ENCODE peak calls at places on chromosomes 5 and 9, in five cellular contexts. D is neuronal stem cell, T is SK-N-SH, Y is keratinocyte, B is fibroblast of lung. E is an unnamed sample.

GRCh38 chr5:173204185-173204979 is 30.6 kb downstream of the NKX2-5 start:
- DNase-seq in D (no peak), Y (no peak), T (no peak), B (peak; percentile 12), E (no peak)

GRCh38 chr5:168947212-168947868 is 353.6 kb downstream of the SLIT3 start:
- DNase-seq in D (peak; percentile 52), Y (no peak), T (peak; percentile 78), B (peak; percentile 11), E (peak; percentile 94)

GRCh38 chr5:39266442-39266841 is 47.1 kb upstream of the FYB1 start:
- DNase-seq in Y (no peak), B (peak; percentile 2), T (no peak), D (no peak), E (no peak)

GRCh38 chr9:100428871-100429654 is 2.1 kb downstream of the MSANTD3 start:
- DNase-seq in D (no peak), T (no peak), Y (peak; percentile 95), B (peak; percentile 99), E (no peak)

GRCh38 chr5:31393126-31393525 is 138.8 kb downstream of the DROSHA start:
- DNase-seq in T (no peak), Y (no peak), B (no peak), D (no peak), E (no peak)

GRCh38 chr9:133031496-133031911 is 707 bp downstream of the GTF3C5 start:
- DNase-seq in T (no peak), Y (no peak), B (no peak), D (no peak), E (peak; percentile 62)

GRCh38 chr5:115640274-115640673 is 14.4 kb upstream of the TMED7 start:
- DNase-seq in D (no peak), T (no peak), Y (no peak), B (no peak), E (no peak)

GRCh38 chr5:127096328-127096993 is 23.2 kb upstream of the C5orf63 start:
- DNase-seq in D (no peak), Y (no peak), B (no peak), T (no peak), E (peak; percentile 56)

GRCh38 chr5:76104027-76104426 is 20.8 kb downstream of the SV2C start:
- DNase-seq in T (no peak), B (peak; percentile 3), D (peak; percentile 66), Y (no peak), E (peak; percentile 89)

GRCh38 chr5:68285857-68286611 is 70.5 kb downstream of the PIK3R1 start:
- DNase-seq in D (peak; percentile 24), T (peak; percentile 36), Y (no peak), B (peak; percentile 46), E (no peak)

GRCh38 chr5:6766558-6767191 is 53.4 kb downstream of the TENT4A start:
- DNase-seq in T (peak; percentile 89), D (no peak), Y (peak; percentile 89), B (peak; percentile 65), E (no peak)

GRCh38 chr5:172509405-172509781 is 55.1 kb upstream of the SH3PXD2B start:
- DNase-seq in Y (no peak), T (no peak), D (no peak), B (no peak), E (peak; percentile 55)

GRCh38 chr5:52786937-52787599 is 648 bp upstream of the ITGA1 start:
- DNase-seq in B (no peak), Y (no peak), D (no peak), T (no peak), E (peak; percentile 69)

GRCh38 chr9:128254855-128255759 is 20.7 kb downstream of the GOLGA2 start:
- DNase-seq in T (peak; percentile 93), B (peak; percentile 36), D (peak; percentile 67), Y (no peak), E (peak; percentile 95)

GRCh38 chr5:81425569-81425968 is 31.6 kb upstream of the ACOT12 start:
- DNase-seq in B (peak; percentile 47), Y (no peak), D (peak; percentile 31), T (peak; percentile 45), E (no peak)

GRCh38 chr5:169808118-169808581 is 171.1 kb downstream of the DOCK2 start:
- DNase-seq in Y (no peak), D (no peak), B (no peak), T (no peak), E (peak; percentile 69)

GRCh38 chr5:51226420-51226735 is 156.9 kb upstream of the ISL1 start:
- DNase-seq in B (no peak), Y (no peak), T (no peak), D (peak; percentile 24), E (peak; percentile 90)

GRCh38 chr9:109652112-109652511 is 127.9 kb upstream of the PALM2AKAP2 start:
- DNase-seq in Y (no peak), D (no peak), T (no peak), B (peak; percentile 62), E (no peak)

GRCh38 chr9:135504262-135505229 is 4.1 kb downstream of the MRPS2 start:
- DNase-seq in T (peak; percentile 83), D (peak; percentile 45), Y (no peak), B (peak; percentile 38), E (peak; percentile 89)

GRCh38 chr5:177387405-177387804 is 3.2 kb downstream of the SLC34A1 start:
- DNase-seq in B (no peak), T (no peak), D (no peak), Y (no peak), E (no peak)

DNA sequence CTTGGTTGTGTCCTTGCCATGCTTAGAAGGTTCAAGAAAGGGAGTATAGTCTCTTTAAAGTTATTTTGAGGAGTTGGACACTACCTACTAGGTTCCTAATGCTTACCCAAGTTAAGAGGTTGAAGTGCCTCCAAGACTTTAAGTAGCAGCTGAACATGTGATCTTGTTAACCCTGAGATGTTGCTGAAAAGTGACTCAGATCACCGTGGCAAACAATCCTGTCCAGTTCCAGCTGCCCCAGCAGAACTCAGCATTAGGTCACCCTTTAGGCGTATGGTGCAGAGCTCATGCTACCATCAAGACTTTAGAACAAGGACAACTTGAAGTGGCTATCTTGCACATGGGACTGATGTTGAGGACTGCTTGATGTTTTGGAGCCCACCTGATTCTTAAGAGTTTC is 22.5 kb downstream of the ZNF462 start:
- DNase-seq in B (peak; percentile 82), Y (peak; percentile 87), T (no peak), D (no peak), E (no peak)
- H3K27ac ChIP-seq in B (peak overlapping the region; percentile 57), Y (peak overlapping the region; percentile 82), T (peak overlapping the region; percentile 35), D (no peak overlapping the region), E (no peak overlapping the region)

GRCh38 chr9:89215342-89215741 is 36.7 kb upstream of the SHC3 start:
- DNase-seq in D (no peak), T (no peak), Y (no peak), B (no peak), E (no peak)
- H3K9ac ChIP-seq in D (no peak overlapping the region), T (no peak overlapping the region), Y (no peak overlapping the region), B (no peak overlapping the region), E (no peak overlapping the region)

DNA sequence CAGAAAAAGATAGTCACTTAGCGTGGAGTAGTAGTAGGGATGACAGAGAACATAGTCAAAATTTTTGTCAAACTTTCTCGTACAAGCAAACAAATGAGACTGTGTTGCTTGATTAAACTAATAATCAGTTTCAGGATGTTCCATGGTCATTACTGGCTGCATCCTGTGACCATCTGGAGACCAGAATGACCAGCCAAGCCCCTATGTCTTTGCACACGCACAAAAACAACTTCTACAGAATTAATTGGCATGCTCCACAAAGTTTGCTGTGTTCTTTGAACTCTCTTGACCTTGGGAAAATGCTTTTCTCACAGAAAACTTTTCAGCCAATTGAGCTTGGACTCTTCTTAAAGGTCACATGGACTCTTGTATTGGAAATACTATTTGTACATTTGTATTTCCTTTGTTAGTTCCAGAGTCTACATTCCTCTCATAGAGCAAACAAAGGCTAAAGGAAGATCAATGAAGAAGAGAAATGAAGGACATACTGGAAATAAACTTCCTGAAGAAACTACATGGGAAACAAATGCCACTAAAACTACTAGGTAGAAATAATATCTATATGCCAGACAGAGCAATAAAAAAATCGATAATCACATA is 147.8 kb downstream of the ARRDC3 start:
- DNase-seq in Y (no peak), D (no peak), B (no peak), T (no peak), E (no peak)
- H3K27ac ChIP-seq in Y (no peak overlapping the region), D (no peak overlapping the region), B (no peak overlapping the region), T (no peak overlapping the region), E (no peak overlapping the region)

DNA sequence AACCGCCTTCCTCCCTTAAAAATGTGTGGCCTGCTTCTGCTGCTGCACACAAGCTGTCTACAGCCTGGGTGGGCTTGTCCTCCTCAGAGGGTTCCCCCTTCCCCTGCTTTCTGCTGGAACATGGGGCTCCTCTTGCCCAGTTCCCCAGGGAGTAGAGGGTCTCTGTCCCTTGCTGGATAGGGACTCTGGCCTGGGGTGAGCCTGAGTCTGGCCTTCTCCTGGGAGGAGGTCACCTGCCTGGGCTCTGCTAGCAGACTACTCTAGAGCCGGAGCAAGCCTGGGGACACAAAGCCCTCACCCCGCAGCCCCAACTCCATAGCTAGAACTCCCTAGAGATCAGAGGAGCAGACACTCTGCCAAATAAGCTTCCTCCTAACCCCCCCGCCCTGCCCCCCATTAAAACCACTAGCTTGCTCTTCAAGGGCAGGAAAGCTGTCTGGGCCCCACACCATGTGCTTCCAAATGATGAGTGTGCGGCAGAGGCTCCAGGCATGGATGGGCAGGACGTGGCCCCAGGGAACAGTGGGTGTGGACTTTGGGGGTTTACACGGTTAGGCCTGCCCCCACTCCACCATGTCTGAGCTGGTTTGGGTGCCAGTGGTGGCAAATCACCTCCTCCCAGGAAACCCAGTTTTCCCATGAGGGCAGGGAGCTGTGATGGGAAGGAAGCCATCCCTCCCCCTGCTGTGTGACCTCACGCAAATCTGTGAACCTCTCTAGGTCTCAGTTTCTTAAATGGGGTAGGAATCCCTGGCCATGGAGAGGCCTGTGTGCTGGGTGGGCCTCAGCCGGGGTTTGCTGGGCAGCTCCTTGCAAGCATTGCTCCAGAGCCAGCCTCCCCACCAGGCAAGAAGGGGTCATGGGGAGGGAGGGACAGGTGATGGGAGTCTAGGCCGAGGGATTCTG is 10.1 kb downstream of the TCF7 start:
- DNase-seq in D (no peak), Y (no peak), T (no peak), B (peak; percentile 79), E (no peak)
- H3K9ac ChIP-seq in D (no peak overlapping the region), Y (no peak overlapping the region), T (no peak overlapping the region), B (peak overlapping the region; percentile 30), E (no peak overlapping the region)

GRCh38 chr9:129635099-129635803 is 6.7 kb downstream of the ASB6 start:
- DNase-seq in D (no peak), Y (no peak), B (no peak), T (no peak), E (no peak)

GRCh38 chr9:129633207-129633606 is 7.2 kb downstream of the NTMT1 start:
- DNase-seq in T (no peak), B (no peak), D (no peak), Y (no peak), E (no peak)

GRCh38 chr9:129632460-129632859 is 6.5 kb downstream of the NTMT1 start:
- DNase-seq in T (no peak), B (no peak), D (no peak), Y (no peak), E (no peak)

GRCh38 chr9:129631673-129632129 is 5.7 kb downstream of the NTMT1 start:
- DNase-seq in D (no peak), B (no peak), T (no peak), Y (no peak), E (no peak)

DNA sequence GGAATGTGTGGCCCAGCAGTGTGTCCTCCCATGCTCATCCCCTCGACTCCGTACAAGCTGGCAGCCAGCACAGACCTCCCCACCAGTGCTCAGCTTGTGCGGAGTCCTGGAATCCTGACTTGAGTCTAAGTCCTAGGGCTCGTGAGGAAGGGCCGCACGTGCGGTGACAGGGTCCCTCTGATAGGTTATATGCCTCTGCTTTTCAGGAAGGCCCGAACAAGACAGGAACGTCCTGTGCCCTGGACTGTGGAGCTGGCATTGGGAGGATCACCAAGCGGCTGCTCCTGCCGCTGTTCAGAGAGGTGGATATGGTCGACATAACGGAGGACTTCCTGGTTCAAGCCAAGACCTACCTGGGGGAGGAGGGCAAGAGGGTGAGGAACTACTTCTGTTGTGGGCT is 7.9 kb downstream of the NTMT1 start:
- DNase-seq in B (no peak), T (no peak), Y (no peak), D (no peak), E (no peak)
- H3K27ac ChIP-seq in B (no peak overlapping the region), T (no peak overlapping the region), Y (no peak overlapping the region), D (no peak overlapping the region), E (no peak overlapping the region)